ENCODE peak calls at places on chromosomes 7 and 10, in nine cellular contexts. G is CD4-positive, alpha-beta T cell; R is adrenal gland; T is brain microvascular endothelial cell; D is pancreas; B is hepatocyte; F is cardiac muscle cell; O is tibial artery; Z is AG04450. U is an unnamed sample.

GRCh38 chr7:44309271-44310091 is 15.9 kb downstream of the CAMK2B start:
- DNase-seq in G (no peak), R (peak; percentile 73), T (no peak), D (peak; percentile 47), B (peak; percentile 79), F (peak; percentile 75), O (no peak), Z (no peak), U (peak; percentile 73)

GRCh38 chr10:91495402-91495801 is 85.3 kb downstream of the HECTD2 start:
- DNase-seq in G (no peak), R (no peak), T (no peak), D (no peak), B (no peak), F (no peak), O (no peak), Z (no peak), U (no peak)

GRCh38 chr10:30081182-30081581 is 21.8 kb upstream of the JCAD start:
- DNase-seq in G (no peak), R (no peak), T (no peak), D (no peak), B (no peak), F (no peak), O (no peak), Z (no peak), U (no peak)

GRCh38 chr7:69399038-69399800 is 199.1 kb upstream of the AUTS2 start:
- DNase-seq in G (no peak), R (peak; percentile 32), T (peak; percentile 20), D (no peak), B (no peak), F (no peak), O (no peak), Z (no peak), U (no peak)

GRCh38 chr10:48804740-48805182 is 120.1 kb downstream of the WDFY4 start:
- DNase-seq in G (peak; percentile 22), R (no peak), T (no peak), D (no peak), B (peak; percentile 58), F (peak; percentile 6), O (no peak), Z (no peak), U (no peak)

GRCh38 chr7:44561962-44562621 is 11.6 kb downstream of the DDX56 start:
- DNase-seq in G (no peak), R (peak; percentile 9), T (peak; percentile 47), D (no peak), B (peak; percentile 89), F (no peak), O (peak; percentile 35), Z (no peak), U (no peak)

GRCh38 chr10:124866812-124867211 is 65.2 kb downstream of the ABRAXAS2 start:
- DNase-seq in G (no peak), R (no peak), T (no peak), D (no peak), B (no peak), F (no peak), O (no peak), Z (no peak), U (no peak)

GRCh38 chr10:98340946-98341345 is 73.0 kb upstream of the LOXL4 start:
- DNase-seq in G (no peak), R (peak; percentile 26), T (no peak), D (no peak), B (no peak), F (peak; percentile 23), O (no peak), Z (no peak), U (peak; percentile 62)

GRCh38 chr7:137846588-137847417 is at the start of gene DGKI:
- DNase-seq in G (no peak), R (no peak), T (no peak), D (no peak), B (peak; percentile 30), F (peak; percentile 59), O (no peak), Z (no peak), U (no peak)

GRCh38 chr10:119747940-119748339 is 22.1 kb downstream of the INPP5F start:
- DNase-seq in G (no peak), R (no peak), T (no peak), D (no peak), B (no peak), F (no peak), O (no peak), Z (no peak), U (no peak)

GRCh38 chr7:130903358-130903974 is 169.5 kb upstream of the KLF14 start:
- DNase-seq in G (no peak), R (peak; percentile 43), T (peak; percentile 94), D (no peak), B (peak; percentile 52), F (no peak), O (no peak), Z (peak; percentile 86), U (no peak)

DNA sequence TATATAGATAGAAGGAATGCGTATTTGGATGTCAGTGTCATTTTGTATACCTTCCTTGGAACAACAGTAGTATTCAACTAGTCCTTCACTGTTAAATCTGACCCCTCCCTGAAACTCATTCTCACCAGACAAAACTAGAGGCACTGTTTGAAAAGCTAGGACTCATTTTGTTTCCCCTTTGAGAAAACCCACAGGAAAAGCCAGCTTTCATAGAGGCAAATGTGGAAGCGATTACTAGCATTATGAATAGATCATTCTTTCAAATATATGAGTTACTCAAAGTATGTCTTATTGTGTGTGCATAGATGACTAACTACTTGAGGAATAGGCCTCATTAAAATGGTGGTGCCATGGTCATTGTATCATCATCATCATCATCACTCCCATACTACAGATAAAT is 1.9 kb upstream of the ASB15 start:
- DNase-seq in G (no peak), R (no peak), T (no peak), D (no peak), B (no peak), F (no peak), O (no peak), Z (no peak), U (no peak)
- H3K27ac ChIP-seq in G (no peak overlapping the region), R (no peak overlapping the region), T (no peak overlapping the region), D (no peak overlapping the region), B (no peak overlapping the region), F (peak overlapping the region; percentile 41), O (no peak overlapping the region), Z (no peak overlapping the region), U (peak overlapping the region; percentile 87)

DNA sequence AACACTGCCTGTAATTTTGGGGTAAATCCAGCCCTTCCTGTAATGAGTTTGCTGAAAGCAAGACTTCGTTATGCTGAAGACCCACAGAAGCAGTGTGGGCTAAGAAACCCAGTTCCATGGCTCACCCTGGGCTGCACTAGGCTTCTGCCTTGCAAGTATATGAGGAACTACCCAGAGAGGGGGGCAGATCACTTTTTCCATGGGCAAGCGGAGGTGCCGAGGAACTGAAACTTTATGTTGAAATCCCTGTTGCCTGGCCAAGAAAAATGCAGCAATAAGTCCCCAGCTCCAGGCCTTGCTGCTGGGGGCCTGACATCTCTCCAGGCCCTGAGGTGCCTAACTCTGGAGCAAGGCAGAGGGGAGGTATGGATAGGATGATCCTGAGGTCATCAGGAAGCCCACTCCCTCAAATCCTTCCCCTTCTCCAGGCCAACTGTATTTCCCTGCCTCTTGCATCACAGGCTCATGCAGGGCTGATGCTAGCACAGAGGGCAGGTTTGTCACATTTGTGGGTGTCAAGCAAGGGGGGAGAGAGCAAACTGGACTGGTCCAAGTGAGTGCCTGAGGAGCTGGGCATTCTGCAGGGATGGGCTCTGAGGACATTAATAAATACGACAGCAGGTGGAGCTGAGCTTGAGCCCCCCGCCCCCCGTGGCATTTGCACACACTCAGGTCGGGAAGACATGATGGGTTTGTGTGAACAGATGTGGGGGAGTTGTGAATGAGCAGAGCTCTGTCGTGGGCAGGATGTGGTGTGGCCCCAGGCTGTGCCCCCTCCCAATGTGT is 8.7 kb downstream of the RASSF4 start:
- DNase-seq in G (no peak), R (peak; percentile 73), T (no peak), D (no peak), B (no peak), F (no peak), O (peak; percentile 88), Z (no peak), U (no peak)
- H3K27ac ChIP-seq in G (no peak overlapping the region), R (no peak overlapping the region), T (no peak overlapping the region), D (no peak overlapping the region), B (no peak overlapping the region), F (no peak overlapping the region), O (peak overlapping the region; percentile 71), Z (peak overlapping the region; percentile 11), U (peak overlapping the region; percentile 98)

GRCh38 chr10:69409968-69410367 is 6.8 kb downstream of the TACR2 start:
- DNase-seq in G (no peak), R (peak; percentile 50), T (no peak), D (no peak), B (no peak), F (no peak), O (peak; percentile 80), Z (no peak), U (peak; percentile 71)

GRCh38 chr10:69413221-69413865 is 3.4 kb downstream of the TACR2 start:
- DNase-seq in G (no peak), R (peak; percentile 41), T (peak; percentile 71), D (no peak), B (peak; percentile 81), F (peak; percentile 79), O (peak; percentile 87), Z (no peak), U (no peak)

GRCh38 chr10:69412232-69412631 is 4.5 kb downstream of the TACR2 start:
- DNase-seq in G (no peak), R (no peak), T (no peak), D (no peak), B (no peak), F (no peak), O (no peak), Z (no peak), U (no peak)

GRCh38 chr10:69410487-69410886 is 6.2 kb downstream of the TACR2 start:
- DNase-seq in G (no peak), R (no peak), T (no peak), D (no peak), B (no peak), F (no peak), O (no peak), Z (no peak), U (no peak)

DNA sequence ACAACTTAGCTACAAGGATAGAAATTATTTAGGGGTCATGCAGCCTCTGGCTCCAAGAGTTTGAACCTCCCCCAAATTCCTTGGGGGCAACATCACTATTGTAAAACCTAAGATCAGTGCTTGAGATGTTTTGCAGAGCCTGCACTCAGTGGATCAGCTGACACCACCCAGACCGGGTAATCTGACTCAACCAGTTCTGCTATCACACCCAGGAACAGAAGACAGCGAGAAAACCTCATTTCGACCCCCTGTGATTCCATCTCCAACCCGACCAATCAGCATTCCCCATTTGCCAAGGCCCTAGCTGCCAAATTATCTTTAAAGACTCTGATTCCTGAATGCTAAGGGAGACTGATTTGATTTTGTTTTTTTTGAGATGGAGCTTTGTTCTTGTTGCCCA is 5.2 kb downstream of the TACR2 start:
- DNase-seq in G (no peak), R (no peak), T (no peak), D (no peak), B (no peak), F (no peak), O (no peak), Z (no peak), U (no peak)
- H3K27ac ChIP-seq in G (no peak overlapping the region), R (no peak overlapping the region), T (no peak overlapping the region), D (no peak overlapping the region), B (peak overlapping the region; percentile 69), F (peak overlapping the region; percentile 66), O (peak overlapping the region; percentile 12), Z (no peak overlapping the region), U (no peak overlapping the region)

DNA sequence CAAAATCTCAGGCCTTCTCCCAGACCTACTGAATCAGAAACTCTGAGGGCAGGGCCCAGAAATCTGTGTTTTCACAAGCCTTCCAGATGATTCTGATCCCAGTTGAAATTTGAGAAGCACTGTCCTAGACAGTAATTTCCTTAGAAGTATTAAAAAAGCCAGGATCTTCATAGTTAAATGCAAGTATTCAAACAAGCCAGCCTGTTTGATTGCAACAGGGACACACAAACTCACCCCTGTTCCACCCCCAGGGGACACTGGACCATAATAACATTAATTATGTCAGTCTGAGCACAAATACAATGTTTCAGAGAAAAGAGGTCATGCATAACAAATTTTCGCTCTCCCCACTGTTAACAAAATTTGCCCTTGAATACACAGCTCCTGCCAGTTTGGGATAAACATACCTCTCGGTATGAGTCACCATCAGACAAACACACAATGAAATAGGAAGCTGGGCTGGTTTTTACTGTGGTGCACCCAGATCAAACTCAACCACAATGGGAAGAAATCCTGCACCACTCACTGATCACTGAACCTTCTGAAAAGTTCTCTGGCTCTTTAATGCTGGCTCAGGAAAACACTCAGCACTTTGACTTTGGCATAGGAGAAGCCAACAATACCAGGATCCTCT is 34.3 kb downstream of the ABLIM1 start:
- DNase-seq in G (no peak), R (peak; percentile 72), T (peak; percentile 77), D (peak; percentile 37), B (no peak), F (no peak), O (no peak), Z (peak; percentile 65), U (no peak)
- H3K27ac ChIP-seq in G (no peak overlapping the region), R (peak overlapping the region; percentile 74), T (no peak overlapping the region), D (peak overlapping the region; percentile 8), B (peak overlapping the region; percentile 68), F (no peak overlapping the region), O (peak overlapping the region; percentile 50), Z (peak overlapping the region; percentile 23), U (peak overlapping the region; percentile 60)